ENCODE peak calls at places on chromosomes 13 and 19, in five cellular contexts. One of them, this sample, is unnamed. For H3K4me1, the result is how much of the 10 kb centered on the place peaks cover.

GRCh38 chr13:79307866-79308298 is 98.2 kb downstream of the RBM26 start:
- DNase-seq in heart right ventricle: no peak
- DNase-seq in lower lobe of right lung: no peak
- DNase-seq in uterus: no peak
- DNase-seq in H1: no peak
- DNase-seq in this sample: peak

GRCh38 chr19:53503126-53503525 is 34.8 kb upstream of the ZNF331 start:
- DNase-seq in lower lobe of right lung: no peak
- DNase-seq in heart right ventricle: no peak
- DNase-seq in H1: no peak
- DNase-seq in uterus: no peak
- DNase-seq in this sample: no peak

GRCh38 chr13:26563713-26564112 is 6.2 kb downstream of the WASF3 start:
- DNase-seq in H1: no peak
- DNase-seq in heart right ventricle: no peak
- DNase-seq in uterus: no peak
- DNase-seq in lower lobe of right lung: no peak
- DNase-seq in this sample: no peak

GRCh38 chr19:7682175-7682855 is 1.7 kb downstream of the TRAPPC5 start:
- DNase-seq in lower lobe of right lung: no peak
- DNase-seq in heart right ventricle: no peak
- DNase-seq in uterus: no peak
- DNase-seq in H1: no peak
- DNase-seq in this sample: no peak

GRCh38 chr19:571127-571974 is 1.0 kb upstream of the BSG start:
- DNase-seq in H1: no peak
- DNase-seq in heart right ventricle: no peak
- DNase-seq in uterus: no peak
- DNase-seq in lower lobe of right lung: peak
- DNase-seq in this sample: no peak

GRCh38 chr13:98267080-98267912 is 90.2 kb upstream of the RNF113B start:
- DNase-seq in uterus: no peak
- DNase-seq in heart right ventricle: peak
- DNase-seq in H1: no peak
- DNase-seq in lower lobe of right lung: no peak
- DNase-seq in this sample: no peak

GRCh38 chr19:39196860-39197562 is at the start of gene NCCRP1:
- DNase-seq in heart right ventricle: no peak
- DNase-seq in uterus: no peak
- DNase-seq in lower lobe of right lung: no peak
- DNase-seq in H1: no peak
- DNase-seq in this sample: no peak

GRCh38 chr19:45677351-45678230 is 9.6 kb downstream of the GIPR start:
- DNase-seq in uterus: peak
- DNase-seq in heart right ventricle: peak
- DNase-seq in H1: peak
- DNase-seq in lower lobe of right lung: peak
- DNase-seq in this sample: peak

GRCh38 chr13:26999499-26999898 is 172.1 kb downstream of the USP12 start:
- DNase-seq in heart right ventricle: no peak
- DNase-seq in H1: no peak
- DNase-seq in lower lobe of right lung: no peak
- DNase-seq in uterus: no peak
- DNase-seq in this sample: no peak

GRCh38 chr19:11534538-11534937 is 4.1 kb upstream of the CNN1 start:
- DNase-seq in heart right ventricle: no peak
- DNase-seq in H1: no peak
- DNase-seq in uterus: no peak
- DNase-seq in lower lobe of right lung: no peak
- DNase-seq in this sample: no peak

GRCh38 chr19:1206733-1207301 is 1.2 kb downstream of the STK11 start:
- DNase-seq in H1: no peak
- DNase-seq in heart right ventricle: no peak
- DNase-seq in uterus: no peak
- DNase-seq in lower lobe of right lung: no peak
- DNase-seq in this sample: no peak

GRCh38 chr19:31350033-31350692 is 927 bp upstream of the TSHZ3 start:
- DNase-seq in heart right ventricle: peak
- DNase-seq in uterus: peak
- DNase-seq in H1: no peak
- DNase-seq in lower lobe of right lung: no peak
- DNase-seq in this sample: no peak

GRCh38 chr19:50563597-50563996 is 4.6 kb downstream of the LRRC4B start:
- DNase-seq in lower lobe of right lung: no peak
- DNase-seq in H1: no peak
- DNase-seq in heart right ventricle: no peak
- DNase-seq in uterus: no peak
- DNase-seq in this sample: no peak

GRCh38 chr13:76836311-76836710 is 49.9 kb downstream of the KCTD12 start:
- DNase-seq in heart right ventricle: no peak
- DNase-seq in uterus: no peak
- DNase-seq in lower lobe of right lung: no peak
- DNase-seq in H1: no peak
- DNase-seq in this sample: no peak

GRCh38 chr13:113151745-113152707 is 6.4 kb upstream of the PROZ start:
- DNase-seq in lower lobe of right lung: no peak
- DNase-seq in uterus: peak
- DNase-seq in H1: no peak
- DNase-seq in heart right ventricle: no peak
- DNase-seq in this sample: no peak

GRCh38 chr13:35014606-35015005 is 72.5 kb downstream of the NBEA start:
- DNase-seq in heart right ventricle: no peak
- DNase-seq in uterus: no peak
- DNase-seq in lower lobe of right lung: no peak
- DNase-seq in H1: no peak
- DNase-seq in this sample: no peak

GRCh38 chr19:7385062-7385461 is 36.3 kb downstream of the ARHGEF18 start:
- DNase-seq in uterus: no peak
- DNase-seq in lower lobe of right lung: peak
- DNase-seq in heart right ventricle: no peak
- DNase-seq in H1: no peak
- DNase-seq in this sample: no peak

GRCh38 chr19:49831592-49831991 is 13.5 kb downstream of the MED25 start:
- DNase-seq in H1: no peak
- DNase-seq in heart right ventricle: no peak
- DNase-seq in lower lobe of right lung: no peak
- DNase-seq in uterus: no peak
- DNase-seq in this sample: no peak

GRCh38 chr13:68050746-68051145 is 820.6 kb upstream of the PCDH9 start:
- DNase-seq in lower lobe of right lung: no peak
- DNase-seq in heart right ventricle: no peak
- DNase-seq in uterus: no peak
- DNase-seq in H1: no peak
- DNase-seq in this sample: no peak

GRCh38 chr13:67355791-67356190 is 125.7 kb upstream of the PCDH9 start:
- DNase-seq in uterus: no peak
- DNase-seq in heart right ventricle: no peak
- DNase-seq in H1: no peak
- DNase-seq in lower lobe of right lung: no peak
- DNase-seq in this sample: no peak

GRCh38 chr19:17873661-17874422 is 2.1 kb downstream of the SLC5A5 start:
- DNase-seq in H1: no peak
- DNase-seq in uterus: no peak
- DNase-seq in heart right ventricle: no peak
- DNase-seq in lower lobe of right lung: peak
- DNase-seq in this sample: no peak

GRCh38 chr19:1568320-1569019 is at the start of gene MEX3D:
- DNase-seq in uterus: peak
- DNase-seq in lower lobe of right lung: peak
- DNase-seq in H1: no peak
- DNase-seq in heart right ventricle: peak
- DNase-seq in this sample: no peak

GRCh38 chr13:39952244-39953233 is 297.1 kb downstream of the COG6 start:
- DNase-seq in heart right ventricle: peak
- DNase-seq in H1: no peak
- DNase-seq in lower lobe of right lung: no peak
- DNase-seq in uterus: no peak
- DNase-seq in this sample: no peak

GRCh38 chr13:94825507-94825906 is 113.2 kb upstream of the SOX21 start:
- DNase-seq in uterus: peak
- DNase-seq in heart right ventricle: peak
- DNase-seq in lower lobe of right lung: no peak
- DNase-seq in H1: peak
- DNase-seq in this sample: no peak

GRCh38 chr19:610071-610800 is 20.6 kb downstream of the HCN2 start:
- DNase-seq in uterus: no peak
- DNase-seq in lower lobe of right lung: no peak
- DNase-seq in heart right ventricle: no peak
- DNase-seq in H1: no peak
- DNase-seq in this sample: no peak

GRCh38 chr13:78649997-78650724 is 8.8 kb downstream of the OBI1 start:
- DNase-seq in H1: no peak
- DNase-seq in lower lobe of right lung: no peak
- DNase-seq in heart right ventricle: no peak
- DNase-seq in uterus: no peak
- DNase-seq in this sample: no peak

GRCh38 chr19:30151081-30151480 is 209.0 kb downstream of the URI1 start:
- DNase-seq in H1: no peak
- DNase-seq in lower lobe of right lung: no peak
- DNase-seq in uterus: no peak
- DNase-seq in heart right ventricle: no peak
- DNase-seq in this sample: no peak

GRCh38 chr13:81987159-81987558 is 1646.2 kb upstream of the SPRY2 start:
- DNase-seq in lower lobe of right lung: no peak
- DNase-seq in heart right ventricle: no peak
- DNase-seq in uterus: no peak
- DNase-seq in H1: no peak
- DNase-seq in this sample: no peak

GRCh38 chr13:88526186-88526852 is 855.1 kb downstream of the SLITRK5 start:
- DNase-seq in H1: no peak
- DNase-seq in uterus: no peak
- DNase-seq in lower lobe of right lung: no peak
- DNase-seq in heart right ventricle: no peak
- DNase-seq in this sample: peak

DNA sequence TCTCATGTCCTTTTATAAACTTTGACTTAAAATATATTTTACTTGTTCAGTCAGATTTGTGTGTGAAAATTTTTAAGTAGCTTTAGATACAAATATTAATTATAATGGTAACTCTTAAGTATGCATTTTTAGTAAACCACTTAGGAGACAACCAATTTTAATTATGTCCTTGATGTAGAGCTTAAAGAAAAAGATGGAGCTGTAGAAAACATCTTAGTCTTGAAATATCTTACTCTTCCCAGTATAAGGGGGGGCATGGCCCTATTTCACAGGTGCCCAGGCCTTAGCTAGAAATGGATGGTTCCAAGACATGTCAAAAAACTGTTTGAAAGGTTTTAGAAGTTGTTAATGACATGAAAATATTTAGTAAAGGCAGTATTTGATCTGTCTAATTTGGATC is 43.4 kb upstream of the CEACAM21 start:
- DNase-seq in uterus: no peak
- DNase-seq in heart right ventricle: no peak
- DNase-seq in H1: no peak
- DNase-seq in lower lobe of right lung: no peak
- DNase-seq in this sample: no peak
- H3K27ac ChIP-seq in uterus: no peak
- H3K27ac ChIP-seq in heart right ventricle: no peak
- H3K27ac ChIP-seq in H1: no peak
- H3K27ac ChIP-seq in lower lobe of right lung: no peak
- H3K27ac ChIP-seq in this sample: no peak

DNA sequence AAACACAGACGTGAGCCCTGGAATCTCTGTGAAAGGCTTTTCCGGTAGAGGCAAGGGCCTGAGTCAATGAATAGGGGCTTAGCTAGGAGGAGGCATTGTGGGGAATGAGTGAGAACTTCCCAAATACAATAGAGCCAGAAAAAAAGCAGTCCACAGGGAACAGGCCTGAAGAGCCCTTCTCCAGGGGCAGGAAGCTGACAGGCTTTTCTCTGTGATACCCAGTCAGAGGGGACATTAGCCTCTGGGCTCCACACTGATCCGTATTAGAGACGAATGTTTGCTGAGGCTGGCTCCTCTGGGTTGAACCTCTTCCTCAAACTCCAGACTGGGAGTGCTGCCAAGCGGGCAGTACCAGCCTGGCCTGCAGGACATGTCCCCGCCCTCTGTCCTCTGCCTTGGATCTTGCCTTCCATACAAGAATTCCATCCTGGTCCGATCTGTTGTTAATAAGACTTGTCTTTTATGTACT is 2.3 kb downstream of the DHRS12 start:
- DNase-seq in H1: no peak
- DNase-seq in uterus: no peak
- DNase-seq in heart right ventricle: peak
- DNase-seq in lower lobe of right lung: peak
- DNase-seq in this sample: no peak
- H3K4me1 ChIP-seq in H1: under half
- H3K4me1 ChIP-seq in uterus: under half
- H3K4me1 ChIP-seq in heart right ventricle: half or more
- H3K4me1 ChIP-seq in lower lobe of right lung: under half
- H3K4me1 ChIP-seq in this sample: under half

GRCh38 chr19:57096640-57097361 is 23.0 kb upstream of the USP29 start:
- DNase-seq in H1: no peak
- DNase-seq in lower lobe of right lung: no peak
- DNase-seq in heart right ventricle: no peak
- DNase-seq in uterus: no peak
- DNase-seq in this sample: no peak

GRCh38 chr19:57103573-57104277 is 16.1 kb upstream of the USP29 start:
- DNase-seq in heart right ventricle: peak
- DNase-seq in uterus: peak
- DNase-seq in H1: no peak
- DNase-seq in lower lobe of right lung: no peak
- DNase-seq in this sample: no peak

DNA sequence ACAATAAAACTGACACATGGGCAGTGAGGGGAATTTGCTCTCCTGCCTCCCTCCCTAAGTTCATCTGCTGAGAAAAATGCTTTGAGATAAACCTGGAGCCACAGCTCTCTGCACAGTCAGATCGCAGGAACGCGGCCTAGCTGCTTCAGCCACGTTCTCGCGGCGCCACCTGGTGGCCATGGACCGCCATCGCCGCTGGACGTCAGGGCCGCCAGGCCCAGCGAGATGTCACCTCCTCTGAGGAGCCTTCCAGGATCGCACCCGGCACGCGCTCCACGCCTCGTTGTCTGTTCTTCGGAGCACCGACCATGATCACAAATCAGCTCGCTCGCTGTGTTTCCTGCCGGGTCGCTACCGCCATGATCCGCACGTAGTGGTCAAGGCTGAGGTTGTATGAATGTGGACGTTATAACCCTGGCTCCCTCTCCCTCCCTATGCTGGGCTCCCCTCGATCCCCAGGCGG is 20.6 kb upstream of the USP29 start:
- DNase-seq in heart right ventricle: peak
- DNase-seq in lower lobe of right lung: peak
- DNase-seq in uterus: peak
- DNase-seq in H1: no peak
- DNase-seq in this sample: no peak
- TF ChIP-seq CTCF in heart right ventricle: peak
- TF ChIP-seq CTCF in lower lobe of right lung: peak
- TF ChIP-seq CTCF in uterus: peak
- TF ChIP-seq CTCF in H1: peak
- TF ChIP-seq CTCF in this sample: peak

DNA sequence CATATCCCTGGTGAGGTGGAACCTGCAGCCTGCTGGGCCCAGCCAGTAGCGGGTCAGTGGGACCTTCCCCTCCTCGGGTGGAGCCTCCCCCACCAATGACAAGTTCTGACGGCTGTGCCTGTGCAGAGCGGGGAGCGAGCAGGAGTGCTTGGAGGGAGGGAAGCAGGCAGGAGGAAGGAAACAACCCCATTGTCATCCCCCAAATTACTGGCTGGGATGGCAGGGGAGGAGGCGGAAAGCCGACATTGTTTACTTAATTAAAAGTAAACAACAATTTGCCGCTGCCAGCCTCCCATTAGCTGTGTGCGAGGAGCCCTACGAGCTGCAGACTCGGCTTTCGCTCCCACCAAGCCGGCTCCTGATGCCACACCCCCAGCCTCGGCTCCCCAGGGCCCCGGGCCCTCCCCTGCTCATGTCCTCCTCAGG is 45.5 kb downstream of the LYL1 start:
- DNase-seq in heart right ventricle: no peak
- DNase-seq in uterus: no peak
- DNase-seq in lower lobe of right lung: peak
- DNase-seq in H1: no peak
- DNase-seq in this sample: no peak
- H3K27ac ChIP-seq in heart right ventricle: peak
- H3K27ac ChIP-seq in uterus: peak
- H3K27ac ChIP-seq in lower lobe of right lung: peak
- H3K27ac ChIP-seq in H1: no peak
- H3K27ac ChIP-seq in this sample: no peak

This sample was measured in foreskin keratinocyte.